ENCODE peak calls at places on chromosomes 7 and 10, in six cellular contexts. One of them, this sample, is unnamed.
A peak's percentile ranks its signal among the peaks of the same experiment; 100 is the strongest.

GRCh38 chr7:129821476-129821875 is 131.3 kb downstream of the UBE2H start:
- DNase-seq in left kidney: no peak
- DNase-seq in neural crest cell: no peak
- DNase-seq in breast epithelium: no peak
- DNase-seq in KBM-7: no peak
- DNase-seq in fibroblast of pulmonary artery: no peak
- DNase-seq in this sample: no peak

GRCh38 chr7:96314402-96315108 is 7.3 kb downstream of the SLC25A13 start:
- DNase-seq in fibroblast of pulmonary artery: peak; percentile 31
- DNase-seq in breast epithelium: no peak
- DNase-seq in left kidney: no peak
- DNase-seq in KBM-7: no peak
- DNase-seq in neural crest cell: no peak
- DNase-seq in this sample: no peak

GRCh38 chr10:24383681-24384106 is 174.8 kb downstream of the KIAA1217 start:
- DNase-seq in KBM-7: peak; percentile 64
- DNase-seq in left kidney: peak; percentile 75
- DNase-seq in breast epithelium: peak; percentile 93
- DNase-seq in neural crest cell: no peak
- DNase-seq in fibroblast of pulmonary artery: peak; percentile 99
- DNase-seq in this sample: no peak

GRCh38 chr10:32938554-32939061 is 19.4 kb downstream of the ITGB1 start:
- DNase-seq in neural crest cell: peak; percentile 39
- DNase-seq in left kidney: peak; percentile 80
- DNase-seq in KBM-7: peak; percentile 42
- DNase-seq in fibroblast of pulmonary artery: no peak
- DNase-seq in breast epithelium: no peak
- DNase-seq in this sample: no peak

GRCh38 chr10:61000769-61001730 is 57.1 kb upstream of the RHOBTB1 start:
- DNase-seq in KBM-7: peak; percentile 39
- DNase-seq in fibroblast of pulmonary artery: peak; percentile 15
- DNase-seq in breast epithelium: peak; percentile 51
- DNase-seq in left kidney: peak; percentile 84
- DNase-seq in neural crest cell: peak; percentile 25
- DNase-seq in this sample: peak; percentile 21

GRCh38 chr10:19922236-19922963 is 106.2 kb downstream of the PLXDC2 start:
- DNase-seq in KBM-7: no peak
- DNase-seq in breast epithelium: no peak
- DNase-seq in fibroblast of pulmonary artery: peak; percentile 82
- DNase-seq in neural crest cell: no peak
- DNase-seq in left kidney: no peak
- DNase-seq in this sample: no peak

GRCh38 chr10:122663516-122664130 is 36.0 kb downstream of the C10orf120 start:
- DNase-seq in breast epithelium: no peak
- DNase-seq in KBM-7: no peak
- DNase-seq in left kidney: no peak
- DNase-seq in fibroblast of pulmonary artery: no peak
- DNase-seq in neural crest cell: no peak
- DNase-seq in this sample: no peak

GRCh38 chr10:25125151-25125550 is 49.6 kb upstream of the GPR158 start:
- DNase-seq in KBM-7: no peak
- DNase-seq in left kidney: peak; percentile 97
- DNase-seq in neural crest cell: peak; percentile 50
- DNase-seq in fibroblast of pulmonary artery: no peak
- DNase-seq in breast epithelium: no peak
- DNase-seq in this sample: no peak

GRCh38 chr10:90709727-90710126 is 148.1 kb downstream of the HTR7 start:
- DNase-seq in left kidney: no peak
- DNase-seq in breast epithelium: no peak
- DNase-seq in fibroblast of pulmonary artery: no peak
- DNase-seq in neural crest cell: no peak
- DNase-seq in KBM-7: no peak
- DNase-seq in this sample: no peak

GRCh38 chr7:112937651-112938390 is 147.6 kb upstream of the TMEM168 start:
- DNase-seq in KBM-7: no peak
- DNase-seq in left kidney: no peak
- DNase-seq in fibroblast of pulmonary artery: peak; percentile 63
- DNase-seq in neural crest cell: no peak
- DNase-seq in breast epithelium: no peak
- DNase-seq in this sample: no peak

GRCh38 chr10:15879058-15879457 is 18.8 kb upstream of the MINDY3 start:
- DNase-seq in fibroblast of pulmonary artery: peak; percentile 61
- DNase-seq in breast epithelium: no peak
- DNase-seq in KBM-7: peak; percentile 57
- DNase-seq in left kidney: peak; percentile 65
- DNase-seq in neural crest cell: no peak
- DNase-seq in this sample: no peak

GRCh38 chr10:70918851-70919530 is 30.6 kb upstream of the PCBD1 start:
- DNase-seq in neural crest cell: no peak
- DNase-seq in KBM-7: no peak
- DNase-seq in fibroblast of pulmonary artery: no peak
- DNase-seq in left kidney: peak; percentile 86
- DNase-seq in breast epithelium: no peak
- DNase-seq in this sample: no peak

GRCh38 chr10:31961264-31961663 is 32.6 kb upstream of the ARHGAP12 start:
- DNase-seq in breast epithelium: peak; percentile 72
- DNase-seq in fibroblast of pulmonary artery: no peak
- DNase-seq in left kidney: no peak
- DNase-seq in KBM-7: no peak
- DNase-seq in neural crest cell: no peak
- DNase-seq in this sample: no peak

GRCh38 chr7:5183155-5183554 is 6.9 kb upstream of the WIPI2 start:
- DNase-seq in neural crest cell: no peak
- DNase-seq in left kidney: no peak
- DNase-seq in KBM-7: no peak
- DNase-seq in breast epithelium: peak; percentile 77
- DNase-seq in fibroblast of pulmonary artery: no peak
- DNase-seq in this sample: no peak

GRCh38 chr10:88107296-88107695 is 243.9 kb downstream of the PTEN start:
- DNase-seq in KBM-7: no peak
- DNase-seq in fibroblast of pulmonary artery: no peak
- DNase-seq in neural crest cell: no peak
- DNase-seq in breast epithelium: no peak
- DNase-seq in left kidney: no peak
- DNase-seq in this sample: no peak

GRCh38 chr7:90595801-90596683 is at the start of gene CDK14:
- DNase-seq in KBM-7: peak; percentile 77
- DNase-seq in breast epithelium: peak; percentile 74
- DNase-seq in left kidney: peak; percentile 92
- DNase-seq in neural crest cell: peak; percentile 77
- DNase-seq in fibroblast of pulmonary artery: peak; percentile 68
- DNase-seq in this sample: peak; percentile 54

GRCh38 chr10:89262331-89263020 is 10.9 kb upstream of the LIPA start:
- DNase-seq in KBM-7: no peak
- DNase-seq in neural crest cell: no peak
- DNase-seq in breast epithelium: no peak
- DNase-seq in left kidney: no peak
- DNase-seq in fibroblast of pulmonary artery: no peak
- DNase-seq in this sample: no peak

GRCh38 chr7:56062382-56062781 is 1.7 kb upstream of the SUMF2 start:
- DNase-seq in left kidney: no peak
- DNase-seq in KBM-7: no peak
- DNase-seq in breast epithelium: no peak
- DNase-seq in fibroblast of pulmonary artery: peak; percentile 73
- DNase-seq in neural crest cell: no peak
- DNase-seq in this sample: no peak

This sample was measured in activated CD8-positive, alpha-beta T cell treated with anti-CD3 and anti-CD28 coated beads, Interleukin-2, amount 10 ng/mL, durations not matched to agents 7 days and 5 days.